ENCODE peak calls at places on chromosomes 1 and 21, in four cellular contexts. One of them, this sample, is unnamed.

GRCh38 chr1:100265562-100265930 is 470 bp upstream of the RTCA start:
- DNase-seq in K562: peak
- DNase-seq in GM12878: no peak
- DNase-seq in endothelial cell of umbilical vein: no peak
- DNase-seq in this sample: peak

GRCh38 chr1:68673771-68674170 is 176.9 kb upstream of the DEPDC1 start:
- DNase-seq in K562: no peak
- DNase-seq in GM12878: no peak
- DNase-seq in endothelial cell of umbilical vein: no peak
- DNase-seq in this sample: peak

GRCh38 chr1:20403423-20404145 is 82.4 kb downstream of the CAMK2N1 start:
- DNase-seq in K562: no peak
- DNase-seq in GM12878: no peak
- DNase-seq in endothelial cell of umbilical vein: no peak
- DNase-seq in this sample: no peak

GRCh38 chr1:228099331-228099732 is 3.8 kb downstream of the C1orf35 start:
- DNase-seq in endothelial cell of umbilical vein: no peak
- DNase-seq in K562: peak
- DNase-seq in GM12878: no peak
- DNase-seq in this sample: no peak

GRCh38 chr1:113760102-113760804 is 967 bp upstream of the PHTF1 start:
- DNase-seq in GM12878: no peak
- DNase-seq in endothelial cell of umbilical vein: no peak
- DNase-seq in K562: no peak
- DNase-seq in this sample: no peak

GRCh38 chr1:224080082-224080774 is 33.7 kb upstream of the FBXO28 start:
- DNase-seq in K562: no peak
- DNase-seq in GM12878: no peak
- DNase-seq in endothelial cell of umbilical vein: peak
- DNase-seq in this sample: peak

GRCh38 chr21:32771134-32771523 is 426 bp downstream of the PAXBP1 start:
- DNase-seq in GM12878: no peak
- DNase-seq in endothelial cell of umbilical vein: no peak
- DNase-seq in K562: peak
- DNase-seq in this sample: peak

GRCh38 chr21:24445517-24445916 is 1161.8 kb downstream of the MRPL39 start:
- DNase-seq in K562: no peak
- DNase-seq in endothelial cell of umbilical vein: no peak
- DNase-seq in GM12878: no peak
- DNase-seq in this sample: no peak

GRCh38 chr1:200778766-200779165 is 40.1 kb downstream of the CAMSAP2 start:
- DNase-seq in endothelial cell of umbilical vein: no peak
- DNase-seq in K562: no peak
- DNase-seq in GM12878: no peak
- DNase-seq in this sample: no peak

GRCh38 chr1:241715956-241716355 is 63.9 kb downstream of the WDR64 start:
- DNase-seq in K562: no peak
- DNase-seq in GM12878: no peak
- DNase-seq in endothelial cell of umbilical vein: no peak
- DNase-seq in this sample: no peak

GRCh38 chr1:156760092-156760795 is 7.1 kb upstream of the PRCC start:
- DNase-seq in K562: no peak
- DNase-seq in GM12878: no peak
- DNase-seq in endothelial cell of umbilical vein: no peak
- DNase-seq in this sample: no peak

GRCh38 chr1:116334015-116334547 is 39.0 kb upstream of the ATP1A1 start:
- DNase-seq in K562: no peak
- DNase-seq in endothelial cell of umbilical vein: peak
- DNase-seq in GM12878: no peak
- DNase-seq in this sample: peak

GRCh38 chr1:60904079-60904852 is 178.1 kb upstream of the NFIA start:
- DNase-seq in GM12878: no peak
- DNase-seq in endothelial cell of umbilical vein: no peak
- DNase-seq in K562: no peak
- DNase-seq in this sample: no peak

DNA sequence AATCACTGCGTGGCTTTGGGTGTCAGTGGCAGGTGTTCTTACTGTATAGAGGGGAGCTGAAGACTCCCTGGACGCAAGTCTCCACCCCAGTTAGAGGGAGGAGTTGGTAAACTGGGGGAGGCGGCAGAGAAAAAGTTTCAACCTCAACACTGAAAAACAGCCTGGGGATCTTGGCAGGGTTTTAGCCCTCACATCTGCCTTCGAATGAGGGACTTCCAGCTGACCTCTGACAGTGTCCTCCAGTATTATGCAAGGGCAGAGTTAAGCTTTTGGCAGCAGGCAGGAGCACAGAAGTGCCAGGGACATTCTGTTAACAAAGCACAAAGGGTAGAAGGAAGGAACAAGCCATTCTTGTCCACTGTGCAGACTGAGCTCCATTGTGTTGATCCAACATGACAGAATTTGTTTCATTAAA is 41.2 kb upstream of the RAB4A start:
- DNase-seq in endothelial cell of umbilical vein: no peak
- DNase-seq in GM12878: no peak
- DNase-seq in K562: no peak
- DNase-seq in this sample: no peak
- TF ChIP-seq FOS in endothelial cell of umbilical vein: no peak
- TF ChIP-seq FOS in GM12878: no peak
- TF ChIP-seq FOS in K562: no peak
- TF ChIP-seq FOS in this sample: no peak

DNA sequence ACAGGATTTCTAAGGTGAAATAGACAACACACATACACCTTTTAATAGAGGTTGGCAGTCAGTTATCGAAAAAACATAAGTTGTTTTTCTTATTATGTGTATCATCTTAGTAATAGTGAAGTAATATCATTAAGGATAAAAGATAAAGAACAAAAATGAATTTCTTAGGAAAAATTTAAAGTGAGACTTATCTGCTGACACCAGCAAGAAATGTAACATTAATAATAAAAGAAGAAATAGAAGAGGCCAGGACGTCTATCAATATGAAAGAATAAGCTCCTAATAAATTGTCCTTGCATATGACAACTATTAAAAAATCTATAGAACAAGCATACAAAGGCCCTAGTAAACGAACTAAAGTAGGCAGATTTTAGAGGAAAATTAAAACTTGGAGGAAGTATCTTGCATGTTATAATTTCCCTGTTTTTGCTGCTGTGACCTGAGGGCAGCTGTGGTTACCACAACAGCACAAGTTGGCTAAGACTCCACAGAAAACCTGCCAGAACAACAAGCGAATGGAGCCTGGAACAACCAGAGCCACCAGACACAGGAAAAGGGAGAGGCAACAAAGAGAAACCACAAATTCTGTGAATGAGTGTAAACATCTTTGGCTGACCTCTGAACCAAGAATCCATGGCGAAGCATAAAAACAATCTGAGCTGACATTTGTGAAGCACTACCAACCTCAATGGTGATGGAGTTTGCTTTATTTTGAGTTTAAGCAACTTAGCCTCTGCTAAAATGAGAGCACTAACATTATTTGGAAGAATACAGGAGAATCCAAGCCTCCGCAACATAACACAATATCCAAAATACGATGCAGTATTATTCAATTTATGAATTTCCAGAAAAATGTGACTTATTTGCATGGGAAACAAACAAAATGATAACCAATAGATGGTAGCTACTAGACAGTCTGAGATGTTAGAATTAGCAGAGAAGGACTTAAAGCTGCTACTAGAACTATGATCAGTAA is 207.5 kb downstream of the KCNT2 start:
- DNase-seq in endothelial cell of umbilical vein: peak
- DNase-seq in K562: no peak
- DNase-seq in GM12878: no peak
- DNase-seq in this sample: peak
- TF ChIP-seq FOS in endothelial cell of umbilical vein: no peak
- TF ChIP-seq FOS in K562: no peak
- TF ChIP-seq FOS in GM12878: no peak
- TF ChIP-seq FOS in this sample: no peak

GRCh38 chr1:204151562-204152309 is at the start of gene ETNK2:
- DNase-seq in K562: peak
- DNase-seq in endothelial cell of umbilical vein: peak
- DNase-seq in GM12878: no peak
- DNase-seq in this sample: peak
- TF ChIP-seq FOS in K562: no peak
- TF ChIP-seq FOS in endothelial cell of umbilical vein: no peak
- TF ChIP-seq FOS in GM12878: no peak
- TF ChIP-seq FOS in this sample: peak

GRCh38 chr1:95021085-95021484 is 51.7 kb downstream of the ALG14 start:
- DNase-seq in GM12878: no peak
- DNase-seq in K562: no peak
- DNase-seq in endothelial cell of umbilical vein: no peak
- DNase-seq in this sample: no peak
- TF ChIP-seq FOS in GM12878: no peak
- TF ChIP-seq FOS in K562: no peak
- TF ChIP-seq FOS in endothelial cell of umbilical vein: no peak
- TF ChIP-seq FOS in this sample: peak

GRCh38 chr1:186566140-186566850 is 105.4 kb upstream of the PDC start:
- DNase-seq in GM12878: no peak
- DNase-seq in K562: no peak
- DNase-seq in endothelial cell of umbilical vein: peak
- DNase-seq in this sample: peak
- TF ChIP-seq FOS in GM12878: no peak
- TF ChIP-seq FOS in K562: no peak
- TF ChIP-seq FOS in endothelial cell of umbilical vein: no peak
- TF ChIP-seq FOS in this sample: peak

GRCh38 chr1:244319283-244320132 is 132.2 kb downstream of the ADSS2 start:
- DNase-seq in endothelial cell of umbilical vein: no peak
- DNase-seq in GM12878: peak
- DNase-seq in K562: no peak
- DNase-seq in this sample: peak

GRCh38 chr1:244316407-244316806 is 135.3 kb downstream of the ADSS2 start:
- DNase-seq in GM12878: no peak
- DNase-seq in K562: no peak
- DNase-seq in endothelial cell of umbilical vein: no peak
- DNase-seq in this sample: peak

GRCh38 chr1:244318078-244318477 is 133.6 kb downstream of the ADSS2 start:
- DNase-seq in endothelial cell of umbilical vein: no peak
- DNase-seq in GM12878: no peak
- DNase-seq in K562: no peak
- DNase-seq in this sample: no peak

GRCh38 chr1:244316986-244317655 is 134.6 kb downstream of the ADSS2 start:
- DNase-seq in K562: no peak
- DNase-seq in GM12878: no peak
- DNase-seq in endothelial cell of umbilical vein: no peak
- DNase-seq in this sample: no peak

GRCh38 chr1:244318512-244318911 is 133.2 kb downstream of the ADSS2 start:
- DNase-seq in GM12878: no peak
- DNase-seq in endothelial cell of umbilical vein: no peak
- DNase-seq in K562: no peak
- DNase-seq in this sample: no peak
- TF ChIP-seq FOS in GM12878: no peak
- TF ChIP-seq FOS in endothelial cell of umbilical vein: no peak
- TF ChIP-seq FOS in K562: no peak
- TF ChIP-seq FOS in this sample: no peak

This sample was measured in IMR-90.